ENCODE peak calls at places on chromosomes 12 and 14, in eight cellular contexts. One of them, this sample, is unnamed. For H3K4me1, the result is how much of the 10 kb centered on the place peaks cover.

GRCh38 chr14:101817511-101818001 is 56.0 kb downstream of the PPP2R5C start:
- DNase-seq in mesendoderm: no peak
- DNase-seq in left ventricle myocardium inferior: no peak
- DNase-seq in cardiac muscle cell: no peak
- DNase-seq in psoas muscle: no peak
- DNase-seq in Panc1: no peak
- DNase-seq in lung: no peak
- DNase-seq in right atrium auricular region: no peak
- DNase-seq in this sample: peak

GRCh38 chr12:95836185-95836609 is 22.6 kb upstream of the SNRPF start:
- DNase-seq in cardiac muscle cell: no peak
- DNase-seq in left ventricle myocardium inferior: no peak
- DNase-seq in lung: no peak
- DNase-seq in right atrium auricular region: no peak
- DNase-seq in mesendoderm: no peak
- DNase-seq in psoas muscle: no peak
- DNase-seq in Panc1: no peak
- DNase-seq in this sample: no peak

GRCh38 chr12:53336137-53336785 is at the start of gene SP7:
- DNase-seq in lung: no peak
- DNase-seq in mesendoderm: no peak
- DNase-seq in Panc1: no peak
- DNase-seq in cardiac muscle cell: no peak
- DNase-seq in right atrium auricular region: no peak
- DNase-seq in left ventricle myocardium inferior: no peak
- DNase-seq in psoas muscle: peak
- DNase-seq in this sample: no peak

GRCh38 chr12:69332815-69333358 is 15.3 kb upstream of the LYZ start:
- DNase-seq in lung: no peak
- DNase-seq in cardiac muscle cell: no peak
- DNase-seq in mesendoderm: no peak
- DNase-seq in Panc1: no peak
- DNase-seq in left ventricle myocardium inferior: no peak
- DNase-seq in psoas muscle: no peak
- DNase-seq in right atrium auricular region: no peak
- DNase-seq in this sample: no peak

GRCh38 chr12:121334513-121335343 is 17.5 kb downstream of the ANAPC5 start:
- DNase-seq in left ventricle myocardium inferior: no peak
- DNase-seq in lung: no peak
- DNase-seq in right atrium auricular region: no peak
- DNase-seq in cardiac muscle cell: peak
- DNase-seq in mesendoderm: peak
- DNase-seq in Panc1: no peak
- DNase-seq in psoas muscle: no peak
- DNase-seq in this sample: peak

GRCh38 chr12:14689996-14690395 is 6.4 kb downstream of the GUCY2C start:
- DNase-seq in lung: no peak
- DNase-seq in cardiac muscle cell: no peak
- DNase-seq in psoas muscle: no peak
- DNase-seq in left ventricle myocardium inferior: no peak
- DNase-seq in Panc1: no peak
- DNase-seq in mesendoderm: no peak
- DNase-seq in right atrium auricular region: no peak
- DNase-seq in this sample: no peak

GRCh38 chr14:105256292-105256960 is 8.1 kb downstream of the BTBD6 start:
- DNase-seq in mesendoderm: no peak
- DNase-seq in left ventricle myocardium inferior: no peak
- DNase-seq in right atrium auricular region: no peak
- DNase-seq in psoas muscle: no peak
- DNase-seq in Panc1: no peak
- DNase-seq in cardiac muscle cell: no peak
- DNase-seq in lung: no peak
- DNase-seq in this sample: no peak

GRCh38 chr14:101843038-101843437 is 81.5 kb downstream of the PPP2R5C start:
- DNase-seq in left ventricle myocardium inferior: no peak
- DNase-seq in Panc1: no peak
- DNase-seq in psoas muscle: no peak
- DNase-seq in cardiac muscle cell: no peak
- DNase-seq in mesendoderm: no peak
- DNase-seq in right atrium auricular region: no peak
- DNase-seq in lung: no peak
- DNase-seq in this sample: no peak

GRCh38 chr12:107386569-107386968 is 293.2 kb upstream of the CRY1 start:
- DNase-seq in cardiac muscle cell: no peak
- DNase-seq in mesendoderm: no peak
- DNase-seq in Panc1: no peak
- DNase-seq in lung: no peak
- DNase-seq in right atrium auricular region: no peak
- DNase-seq in psoas muscle: no peak
- DNase-seq in left ventricle myocardium inferior: no peak
- DNase-seq in this sample: no peak

GRCh38 chr12:128449146-128449894 is 182.3 kb downstream of the TMEM132C start:
- DNase-seq in right atrium auricular region: no peak
- DNase-seq in Panc1: no peak
- DNase-seq in mesendoderm: no peak
- DNase-seq in psoas muscle: no peak
- DNase-seq in left ventricle myocardium inferior: no peak
- DNase-seq in cardiac muscle cell: no peak
- DNase-seq in lung: no peak
- DNase-seq in this sample: no peak

GRCh38 chr14:65431951-65432350 is 19.4 kb downstream of the FUT8 start:
- DNase-seq in psoas muscle: no peak
- DNase-seq in mesendoderm: no peak
- DNase-seq in right atrium auricular region: no peak
- DNase-seq in Panc1: no peak
- DNase-seq in left ventricle myocardium inferior: no peak
- DNase-seq in lung: no peak
- DNase-seq in cardiac muscle cell: no peak
- DNase-seq in this sample: no peak

GRCh38 chr12:119594772-119595445 is 1.3 kb downstream of the TMEM233 start:
- DNase-seq in cardiac muscle cell: peak
- DNase-seq in right atrium auricular region: no peak
- DNase-seq in mesendoderm: peak
- DNase-seq in Panc1: no peak
- DNase-seq in psoas muscle: peak
- DNase-seq in left ventricle myocardium inferior: peak
- DNase-seq in lung: no peak
- DNase-seq in this sample: no peak
- H3K27ac ChIP-seq in cardiac muscle cell: no peak
- H3K27ac ChIP-seq in right atrium auricular region: no peak
- H3K27ac ChIP-seq in mesendoderm: no peak
- H3K27ac ChIP-seq in Panc1: no peak
- H3K27ac ChIP-seq in psoas muscle: peak
- H3K27ac ChIP-seq in left ventricle myocardium inferior: peak
- H3K27ac ChIP-seq in lung: peak
- H3K27ac ChIP-seq in this sample: no peak

DNA sequence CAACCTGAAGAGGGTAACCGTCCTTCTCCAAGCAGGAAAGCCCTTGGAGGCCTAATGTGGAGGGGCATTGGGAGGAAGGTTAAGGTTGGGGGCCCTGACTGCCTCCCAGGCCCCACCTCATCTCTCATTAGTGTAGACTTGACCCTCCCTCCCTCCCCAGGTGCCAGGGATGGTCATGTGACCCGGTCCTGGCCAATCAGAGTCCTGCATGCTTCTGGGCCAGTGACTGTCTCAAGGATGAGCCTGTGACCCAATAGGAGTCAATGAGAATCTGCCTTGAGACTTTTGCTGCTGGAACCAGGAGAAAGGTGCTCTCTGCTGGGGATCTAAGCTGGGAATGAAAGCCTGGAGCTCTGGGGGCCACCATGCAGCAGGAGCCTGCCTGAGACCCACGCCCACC is 70.8 kb downstream of the NCOR2 start:
- DNase-seq in psoas muscle: peak
- DNase-seq in cardiac muscle cell: no peak
- DNase-seq in right atrium auricular region: no peak
- DNase-seq in left ventricle myocardium inferior: no peak
- DNase-seq in lung: no peak
- DNase-seq in Panc1: no peak
- DNase-seq in mesendoderm: peak
- DNase-seq in this sample: no peak
- H3K4me1 ChIP-seq in psoas muscle: half or more
- H3K4me1 ChIP-seq in cardiac muscle cell: half or more
- H3K4me1 ChIP-seq in right atrium auricular region: under half
- H3K4me1 ChIP-seq in left ventricle myocardium inferior: half or more
- H3K4me1 ChIP-seq in lung: under half
- H3K4me1 ChIP-seq in Panc1: half or more
- H3K4me1 ChIP-seq in mesendoderm: under half
- H3K4me1 ChIP-seq in this sample: under half

GRCh38 chr12:6229823-6230222 is 29.6 kb downstream of the CD9 start:
- DNase-seq in left ventricle myocardium inferior: peak
- DNase-seq in right atrium auricular region: peak
- DNase-seq in Panc1: no peak
- DNase-seq in psoas muscle: peak
- DNase-seq in cardiac muscle cell: no peak
- DNase-seq in mesendoderm: no peak
- DNase-seq in lung: no peak
- DNase-seq in this sample: no peak
- H3K4me3 ChIP-seq in left ventricle myocardium inferior: peak
- H3K4me3 ChIP-seq in right atrium auricular region: peak
- H3K4me3 ChIP-seq in Panc1: no peak
- H3K4me3 ChIP-seq in psoas muscle: peak
- H3K4me3 ChIP-seq in cardiac muscle cell: no peak
- H3K4me3 ChIP-seq in mesendoderm: no peak
- H3K4me3 ChIP-seq in lung: no peak
- H3K4me3 ChIP-seq in this sample: no peak

DNA sequence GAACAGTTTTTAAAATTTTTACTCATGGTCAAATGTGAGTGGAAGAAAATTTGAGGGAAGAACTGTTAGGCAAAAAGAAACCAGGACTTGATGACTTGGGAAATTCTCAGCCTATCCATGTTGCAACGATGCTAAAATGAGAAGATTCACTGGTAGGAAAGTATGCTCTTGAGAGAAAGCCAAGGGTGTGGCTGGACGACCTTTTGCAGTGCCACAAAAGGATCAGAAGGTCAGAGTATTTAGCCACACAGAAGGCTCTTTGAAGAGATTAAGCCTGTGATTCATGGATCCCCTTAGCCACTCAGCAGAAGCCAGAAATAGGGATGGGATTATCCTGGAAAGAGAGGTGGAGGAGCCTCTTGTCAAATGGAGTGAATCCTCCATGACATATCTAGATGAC is 336.8 kb downstream of the LRIG3 start:
- DNase-seq in psoas muscle: no peak
- DNase-seq in right atrium auricular region: no peak
- DNase-seq in cardiac muscle cell: no peak
- DNase-seq in mesendoderm: no peak
- DNase-seq in Panc1: no peak
- DNase-seq in lung: no peak
- DNase-seq in left ventricle myocardium inferior: no peak
- DNase-seq in this sample: no peak
- H3K27ac ChIP-seq in psoas muscle: peak
- H3K27ac ChIP-seq in right atrium auricular region: no peak
- H3K27ac ChIP-seq in cardiac muscle cell: no peak
- H3K27ac ChIP-seq in mesendoderm: no peak
- H3K27ac ChIP-seq in Panc1: no peak
- H3K27ac ChIP-seq in lung: no peak
- H3K27ac ChIP-seq in left ventricle myocardium inferior: no peak
- H3K27ac ChIP-seq in this sample: no peak

DNA sequence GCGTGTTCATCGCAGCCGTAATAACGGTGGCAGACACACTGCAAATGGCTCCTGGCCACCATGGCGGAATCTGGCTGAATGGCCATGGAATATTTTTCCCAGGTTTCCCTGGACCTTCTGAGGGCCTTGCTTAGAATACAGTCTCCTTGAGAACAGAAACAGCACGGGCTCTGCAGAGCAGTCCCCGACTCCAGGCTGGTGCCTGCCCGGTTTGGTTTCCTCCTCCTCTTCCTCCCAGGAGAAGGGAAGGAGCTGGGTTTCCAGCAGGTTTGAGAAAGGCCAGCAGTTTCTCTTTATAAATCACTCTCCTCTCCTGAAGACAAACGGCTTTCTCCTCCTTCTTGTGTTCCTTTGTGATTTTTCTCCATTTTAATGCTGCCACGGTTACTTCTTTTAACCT is 106.8 kb upstream of the RFLNA start:
- DNase-seq in cardiac muscle cell: no peak
- DNase-seq in left ventricle myocardium inferior: no peak
- DNase-seq in Panc1: no peak
- DNase-seq in psoas muscle: no peak
- DNase-seq in right atrium auricular region: no peak
- DNase-seq in mesendoderm: no peak
- DNase-seq in lung: no peak
- DNase-seq in this sample: no peak
- H3K4me1 ChIP-seq in cardiac muscle cell: under half
- H3K4me1 ChIP-seq in left ventricle myocardium inferior: under half
- H3K4me1 ChIP-seq in Panc1: under half
- H3K4me1 ChIP-seq in psoas muscle: under half
- H3K4me1 ChIP-seq in right atrium auricular region: under half
- H3K4me1 ChIP-seq in mesendoderm: under half
- H3K4me1 ChIP-seq in lung: under half
- H3K4me1 ChIP-seq in this sample: under half